ENCODE peak calls at places on chromosome 13, in four cellular contexts. A is left ventricle myocardium superior; I is immature natural killer cell; J is stimulated activated CD4-positive, alpha-beta T cell treated with anti-CD3 and anti-CD28 coated beads, Interleukin-1b, Interleukin-23, amount 100 ng/mL, for 4 hours. C is an unnamed sample.

GRCh38 chr13:40271931-40272775 is 394.3 kb downstream of the FOXO1 start:
- DNase-seq in I (no peak), J (peak; percentile 42), A (peak; percentile 75), C (no peak)

GRCh38 chr13:32187651-32188050 is 127.5 kb downstream of the ZAR1L start:
- DNase-seq in I (no peak), A (no peak), J (no peak), C (no peak)

GRCh38 chr13:51833980-51834379 is 11.0 kb downstream of the TMEM272 start:
- DNase-seq in I (no peak), A (no peak), J (no peak), C (no peak)

GRCh38 chr13:102721800-102722231 is 27.0 kb upstream of the METTL21C start:
- DNase-seq in I (peak; percentile 78), J (no peak), A (no peak), C (no peak)

GRCh38 chr13:23488442-23488841 is 54.9 kb upstream of the SACS start:
- DNase-seq in A (no peak), I (peak; percentile 25), J (no peak), C (no peak)

GRCh38 chr13:25688524-25688923 is 316.8 kb downstream of the ATP8A2 start:
- DNase-seq in A (no peak), J (no peak), I (no peak), C (no peak)

GRCh38 chr13:110403315-110403714 is 96.2 kb downstream of the COL4A2 start:
- DNase-seq in A (no peak), J (no peak), I (no peak), C (no peak)

GRCh38 chr13:113117335-113117872 is 5.2 kb upstream of the F10 start:
- DNase-seq in A (no peak), I (no peak), J (no peak), C (no peak)

GRCh38 chr13:53612200-53612599 is 583.6 kb downstream of the OLFM4 start:
- DNase-seq in J (no peak), A (no peak), I (no peak), C (no peak)

GRCh38 chr13:93344048-93344447 is 117.4 kb downstream of the GPC6 start:
- DNase-seq in I (no peak), A (no peak), J (no peak), C (no peak)

GRCh38 chr13:113592571-113592970 is 8.0 kb downstream of the TFDP1 start:
- DNase-seq in A (no peak), I (no peak), J (no peak), C (no peak)

GRCh38 chr13:80040219-80040976 is 300.5 kb downstream of the SPRY2 start:
- DNase-seq in J (no peak), A (no peak), I (no peak), C (no peak)

GRCh38 chr13:113970810-113971470 is 2.9 kb downstream of the C13orf46 start:
- DNase-seq in J (no peak), A (peak; percentile 85), I (no peak), C (no peak)

GRCh38 chr13:75492389-75492788 is 10.4 kb upstream of the TBC1D4 start:
- DNase-seq in A (no peak), J (no peak), I (no peak), C (no peak)

GRCh38 chr13:75137911-75138571 is 343.9 kb downstream of the TBC1D4 start:
- DNase-seq in I (no peak), A (no peak), J (no peak), C (no peak)

GRCh38 chr13:28716511-28716910 is 2.3 kb downstream of the SLC46A3 start:
- DNase-seq in J (no peak), A (peak; percentile 31), I (no peak), C (no peak)

GRCh38 chr13:99690426-99691189 is 189.3 kb downstream of the TM9SF2 start:
- DNase-seq in A (no peak), J (no peak), I (no peak), C (no peak)

GRCh38 chr13:44281252-44282000 is 92.2 kb upstream of the SERP2 start:
- DNase-seq in J (no peak), A (no peak), I (no peak), C (no peak)

GRCh38 chr13:110289661-110290060 is 17.3 kb downstream of the COL4A1 start:
- DNase-seq in I (no peak), J (no peak), A (no peak), C (no peak)

C was measured in Jurkat, Clone E6-1.